ENCODE peak calls at places on chromosome 20, in four cellular contexts. K is WTC11, W is HepG2, J is K562. T is an unnamed sample.

GRCh38 chr20:64258071-64258823 is 2.7 kb downstream of the PCMTD2 start:
- DNase-seq in K (no peak), W (no peak), J (no peak), T (no peak)

GRCh38 chr20:22428051-22428450 is 156.3 kb downstream of the FOXA2 start:
- DNase-seq in K (no peak), W (no peak), J (no peak), T (no peak)

GRCh38 chr20:45968801-45969711 is 2.9 kb downstream of the ZNF335 start:
- DNase-seq in K (no peak), W (no peak), J (no peak), T (no peak)

GRCh38 chr20:50758469-50758868 is 27.1 kb downstream of the PARD6B start:
- DNase-seq in K (no peak), W (no peak), J (no peak), T (no peak)

GRCh38 chr20:31822421-31823330 is 3.5 kb downstream of the MYLK2 start:
- DNase-seq in K (peak; percentile 92), W (peak; percentile 49), J (peak; percentile 79), T (peak; percentile 90)

GRCh38 chr20:37697314-37697713 is 3.5 kb downstream of the CTNNBL1 start:
- DNase-seq in K (no peak), W (no peak), J (no peak), T (no peak)

GRCh38 chr20:24574307-24574706 is 104.9 kb downstream of the SYNDIG1 start:
- DNase-seq in K (no peak), W (no peak), J (no peak), T (no peak)

GRCh38 chr20:62136283-62137091 is 6.7 kb downstream of the PSMA7 start:
- DNase-seq in K (peak; percentile 74), W (peak; percentile 74), J (peak; percentile 74), T (peak; percentile 58)

GRCh38 chr20:37970856-37971245 is 62.4 kb downstream of the TTI1 start:
- DNase-seq in K (no peak), W (no peak), J (no peak), T (no peak)

GRCh38 chr20:62918830-62919229 is 7.5 kb downstream of the DIDO1 start:
- DNase-seq in K (peak; percentile 9), W (no peak), J (no peak), T (no peak)

GRCh38 chr20:57247292-57247975 is 19.0 kb downstream of the BMP7 start:
- DNase-seq in K (no peak), W (no peak), J (no peak), T (no peak)

GRCh38 chr20:10524643-10525042 is 89.5 kb downstream of the SLX4IP start:
- DNase-seq in K (no peak), W (no peak), J (no peak), T (no peak)

DNA sequence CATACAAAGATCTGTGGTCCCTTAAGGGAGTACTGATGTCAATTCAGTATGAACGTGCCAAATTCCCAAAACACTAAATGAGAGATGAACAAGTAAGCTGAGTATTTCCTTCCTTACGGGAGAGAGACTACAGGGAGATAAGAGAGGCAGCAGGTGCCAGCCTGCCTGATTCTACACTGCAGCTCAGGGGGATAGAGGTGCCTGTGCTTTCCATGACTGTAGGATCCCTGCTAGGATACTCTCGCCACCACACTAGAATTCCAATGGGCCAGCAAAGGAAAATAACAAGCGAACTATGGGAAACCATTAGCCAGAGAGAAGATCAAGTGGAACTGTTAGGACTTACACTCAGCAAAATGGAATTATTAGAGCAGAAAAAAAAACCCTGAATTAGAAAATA is 198.5 kb upstream of the BTBD3 start:
- DNase-seq in K (peak; percentile 26), W (no peak), J (no peak), T (no peak)
- TF ChIP-seq ELF4 in K (no peak), W (no peak), J (no peak), T (no peak)

DNA sequence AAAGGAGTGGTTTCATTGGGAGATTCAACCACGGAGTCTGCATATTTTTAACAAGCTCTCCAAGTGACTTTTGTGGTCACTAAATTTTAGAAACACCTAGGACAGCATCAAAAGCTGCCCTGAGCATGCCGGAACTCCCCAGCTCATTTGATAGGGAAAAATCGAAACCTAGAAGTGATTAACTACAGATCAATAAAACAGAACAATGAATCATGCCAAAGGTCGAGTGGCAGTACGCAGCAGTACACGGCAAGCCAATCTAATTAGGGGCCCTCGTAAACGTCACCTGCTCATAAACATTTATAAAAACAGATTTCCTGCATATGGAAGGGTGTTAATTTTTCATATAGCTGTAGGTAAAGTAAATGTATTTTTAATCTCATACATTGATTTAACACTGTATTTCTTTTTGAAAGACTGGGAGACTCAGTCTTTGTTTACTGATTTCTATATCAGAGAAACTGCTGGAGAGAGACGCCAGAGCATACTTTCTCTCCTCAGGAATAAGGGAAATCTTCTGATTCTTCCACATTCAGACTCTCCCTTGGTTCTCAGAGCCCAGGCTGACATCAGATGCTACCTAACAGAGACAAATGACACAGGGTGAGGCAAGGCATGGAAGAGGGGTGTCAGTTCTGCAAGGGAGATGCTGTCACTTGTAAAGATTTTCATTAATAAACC is 232.6 kb downstream of the PTPRT start:
- DNase-seq in K (no peak), W (no peak), J (no peak), T (no peak)
- TF ChIP-seq ELF4 in K (no peak), W (no peak), J (no peak), T (no peak)

GRCh38 chr20:41031243-41031619 is 2.6 kb downstream of the TOP1 start:
- DNase-seq in K (no peak), W (no peak), J (no peak), T (no peak)

GRCh38 chr20:41027872-41028358 is 707 bp upstream of the TOP1 start:
- DNase-seq in K (no peak), W (no peak), J (no peak), T (no peak)

GRCh38 chr20:41028359-41029149 is at the start of gene TOP1:
- DNase-seq in K (peak; percentile 100), W (peak; percentile 100), J (peak; percentile 100), T (peak; percentile 99)

GRCh38 chr20:41030536-41031242 is 2.1 kb downstream of the TOP1 start:
- DNase-seq in K (no peak), W (peak; percentile 24), J (peak; percentile 33), T (no peak)

GRCh38 chr20:41029150-41029872 is 689 bp downstream of the TOP1 start:
- DNase-seq in K (peak; percentile 21), W (no peak), J (peak; percentile 47), T (peak; percentile 56)
- TF ChIP-seq ELF4 in K (no peak), W (no peak), J (no peak), T (no peak)

GRCh38 chr20:16729080-16729479 is 746 bp upstream of the SNRPB2 start:
- DNase-seq in K (no peak), W (no peak), J (no peak), T (no peak)

GRCh38 chr20:16729565-16730460 is at the start of gene SNRPB2:
- DNase-seq in K (peak; percentile 93), W (peak; percentile 97), J (peak; percentile 92), T (peak; percentile 94)

DNA sequence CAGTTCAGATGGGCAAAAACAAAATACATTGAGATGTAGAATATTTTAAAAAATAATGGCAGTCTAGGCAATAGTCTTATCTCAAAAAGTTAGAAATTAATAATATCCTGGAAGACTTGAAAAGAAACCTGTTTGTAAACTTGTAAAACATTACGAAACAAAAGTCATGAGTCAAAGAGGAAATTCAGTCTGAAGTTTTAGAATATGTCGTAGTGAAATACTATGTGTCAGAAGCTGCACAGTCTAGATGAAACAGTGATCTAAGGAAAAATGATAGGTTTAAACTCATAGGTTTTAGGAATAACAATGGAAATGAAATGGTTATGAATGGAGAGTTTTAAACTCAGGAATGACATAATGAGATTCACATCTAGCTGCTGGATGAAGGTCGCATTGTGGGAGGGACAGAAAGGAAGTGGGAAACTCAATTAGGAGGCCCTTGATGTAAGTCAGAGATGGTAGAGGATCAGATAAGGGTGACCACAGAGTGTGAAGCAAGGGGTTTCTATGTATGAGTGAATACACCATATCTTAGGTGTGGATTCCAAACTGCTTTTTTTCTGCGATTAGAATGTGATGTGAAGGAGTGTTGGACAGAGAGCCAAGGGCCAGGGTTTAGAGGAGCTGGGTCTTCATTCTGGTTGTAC is 2.8 kb downstream of the SNRPB2 start:
- DNase-seq in K (no peak), W (no peak), J (no peak), T (no peak)
- TF ChIP-seq ELF4 in K (no peak), W (no peak), J (no peak), T (no peak)